ENCODE peak calls at places on chromosomes 11 and 22, in six cellular contexts. W, O, R, K, D and Y are unnamed samples.

GRCh38 chr11:109971184-109971523 is 122.0 kb upstream of the ZC3H12C start:
- DNase-seq in W (no peak), O (peak), R (no peak), K (no peak), D (no peak), Y (no peak)

GRCh38 chr11:88689548-88690240 is 352.2 kb upstream of the CTSC start:
- DNase-seq in W (no peak), O (no peak), R (no peak), K (no peak), D (no peak), Y (no peak)

GRCh38 chr22:47622541-47622940 is 860.1 kb downstream of the TBC1D22A start:
- DNase-seq in W (no peak), O (no peak), R (no peak), K (no peak), D (no peak), Y (no peak)

GRCh38 chr11:36271794-36272409 is 17.3 kb downstream of the COMMD9 start:
- DNase-seq in W (no peak), O (peak), R (no peak), K (no peak), D (no peak), Y (no peak)

GRCh38 chr11:65927904-65928397 is 8.7 kb downstream of the DRAP1 start:
- DNase-seq in W (no peak), O (peak), R (no peak), K (no peak), D (peak), Y (no peak)

GRCh38 chr11:70281114-70281729 is 10.7 kb downstream of the PPFIA1 start:
- DNase-seq in W (peak), O (no peak), R (no peak), K (no peak), D (no peak), Y (no peak)

GRCh38 chr11:132746305-132746704 is 786.0 kb downstream of the OPCML start:
- DNase-seq in W (no peak), O (no peak), R (no peak), K (no peak), D (no peak), Y (no peak)

GRCh38 chr11:18171377-18172000 is 1.1 kb upstream of the MRGPRX4 start:
- DNase-seq in W (no peak), O (peak), R (no peak), K (no peak), D (peak), Y (no peak)

GRCh38 chr22:39731481-39731880 is 160.9 kb downstream of the CACNA1I start:
- DNase-seq in W (no peak), O (no peak), R (no peak), K (no peak), D (no peak), Y (no peak)

GRCh38 chr11:61972796-61973602 is 5.6 kb upstream of the FTH1 start:
- DNase-seq in W (no peak), O (peak), R (no peak), K (no peak), D (peak), Y (no peak)

GRCh38 chr11:134385774-134386565 is 26.1 kb downstream of the B3GAT1 start:
- DNase-seq in W (no peak), O (no peak), R (no peak), K (no peak), D (no peak), Y (peak)

GRCh38 chr11:116990061-116990473 is 108.2 kb downstream of the SIK3 start:
- DNase-seq in W (no peak), O (peak), R (peak), K (no peak), D (no peak), Y (no peak)

GRCh38 chr11:73566422-73566821 is 31.5 kb downstream of the FAM168A start:
- DNase-seq in W (no peak), O (no peak), R (no peak), K (no peak), D (no peak), Y (no peak)

GRCh38 chr22:42277988-42278776 is 7.7 kb upstream of the TCF20 start:
- DNase-seq in W (no peak), O (no peak), R (no peak), K (no peak), D (no peak), Y (no peak)

GRCh38 chr11:13343931-13344717 is 66.5 kb downstream of the BMAL1 start:
- DNase-seq in W (peak), O (peak), R (peak), K (peak), D (peak), Y (no peak)

GRCh38 chr11:114284914-114285313 is 11.3 kb upstream of the NNMT start:
- DNase-seq in W (no peak), O (no peak), R (no peak), K (no peak), D (no peak), Y (no peak)

GRCh38 chr22:37753746-37754145 is 54.0 kb upstream of the GCAT start:
- DNase-seq in W (no peak), O (no peak), R (no peak), K (no peak), D (no peak), Y (no peak)

GRCh38 chr11:122646549-122647340 is 8.8 kb upstream of the UBASH3B start:
- DNase-seq in W (no peak), O (peak), R (no peak), K (no peak), D (no peak), Y (no peak)

GRCh38 chr11:59429924-59430516 is 3.8 kb upstream of the OR5A2 start:
- DNase-seq in W (no peak), O (peak), R (peak), K (no peak), D (no peak), Y (no peak)

GRCh38 chr11:64444838-64445441 is 86.0 kb downstream of the RPS6KA4 start:
- DNase-seq in W (no peak), O (peak), R (no peak), K (no peak), D (no peak), Y (no peak)

GRCh38 chr11:128555606-128556005 is 31.8 kb downstream of the ETS1 start:
- DNase-seq in W (no peak), O (peak), R (no peak), K (no peak), D (no peak), Y (no peak)

GRCh38 chr11:129881570-129882170 is 13.7 kb downstream of the NFRKB start:
- DNase-seq in W (no peak), O (peak), R (no peak), K (no peak), D (peak), Y (no peak)

GRCh38 chr11:57251491-57252104 is 14.5 kb upstream of the APLNR start:
- DNase-seq in W (no peak), O (no peak), R (no peak), K (no peak), D (peak), Y (no peak)

GRCh38 chr22:34105461-34106062 is 185.3 kb upstream of the LARGE1 start:
- DNase-seq in W (peak), O (no peak), R (no peak), K (peak), D (peak), Y (no peak)

GRCh38 chr11:78768947-78769346 is 194.3 kb upstream of the NARS2 start:
- DNase-seq in W (no peak), O (no peak), R (no peak), K (no peak), D (no peak), Y (no peak)

GRCh38 chr11:72758690-72759389 is 6.6 kb upstream of the ARAP1 start:
- DNase-seq in W (peak), O (peak), R (peak), K (no peak), D (no peak), Y (no peak)

GRCh38 chr11:47991266-47991830 is 11.0 kb downstream of the PTPRJ start:
- DNase-seq in W (no peak), O (peak), R (no peak), K (no peak), D (no peak), Y (no peak)

GRCh38 chr11:88810420-88811097 is 255.2 kb downstream of the GRM5 start:
- DNase-seq in W (no peak), O (no peak), R (no peak), K (no peak), D (no peak), Y (no peak)

GRCh38 chr11:4467811-4468606 is 14.4 kb upstream of the OR52K1 start:
- DNase-seq in W (no peak), O (no peak), R (no peak), K (no peak), D (no peak), Y (no peak)

GRCh38 chr22:34847072-34847471 is 218.9 kb upstream of the ISX start:
- DNase-seq in W (no peak), O (no peak), R (no peak), K (no peak), D (no peak), Y (no peak)

GRCh38 chr22:36113121-36113520 is 47.4 kb downstream of the APOL3 start:
- DNase-seq in W (no peak), O (no peak), R (no peak), K (no peak), D (no peak), Y (no peak)

GRCh38 chr11:33819278-33819677 is 45.0 kb upstream of the FBXO3 start:
- DNase-seq in W (no peak), O (no peak), R (no peak), K (no peak), D (no peak), Y (no peak)

GRCh38 chr11:23948831-23949230 is 548.0 kb upstream of the LUZP2 start:
- DNase-seq in W (no peak), O (peak), R (no peak), K (no peak), D (no peak), Y (no peak)

GRCh38 chr11:69245491-69246345 is 48.2 kb upstream of the MYEOV start:
- DNase-seq in W (no peak), O (no peak), R (no peak), K (no peak), D (no peak), Y (no peak)

GRCh38 chr11:134701564-134702165 is 289.6 kb upstream of the B3GAT1 start:
- DNase-seq in W (no peak), O (no peak), R (no peak), K (no peak), D (no peak), Y (no peak)

GRCh38 chr11:121350314-121351046 is 57.9 kb downstream of the SC5D start:
- DNase-seq in W (no peak), O (no peak), R (no peak), K (no peak), D (no peak), Y (no peak)

GRCh38 chr11:121347805-121348204 is 55.2 kb downstream of the SC5D start:
- DNase-seq in W (peak), O (no peak), R (no peak), K (no peak), D (no peak), Y (no peak)

GRCh38 chr11:121348220-121348875 is 55.8 kb downstream of the SC5D start:
- DNase-seq in W (no peak), O (no peak), R (no peak), K (no peak), D (no peak), Y (no peak)

GRCh38 chr11:121351089-121351488 is 58.5 kb downstream of the SC5D start:
- DNase-seq in W (no peak), O (no peak), R (no peak), K (no peak), D (no peak), Y (no peak)

GRCh38 chr11:121349790-121350189 is 57.2 kb downstream of the SC5D start:
- DNase-seq in W (no peak), O (no peak), R (no peak), K (no peak), D (no peak), Y (no peak)
- H3K27ac ChIP-seq in W (no peak), O (no peak), R (no peak), K (no peak), D (no peak), Y (no peak)

GRCh38 chr11:67439321-67440228 is 2.1 kb upstream of the PTPRCAP start:
- DNase-seq in W (no peak), O (peak), R (no peak), K (no peak), D (no peak), Y (no peak)
- H3K27ac ChIP-seq in W (peak), O (peak), R (peak), K (peak), D (no peak), Y (no peak)

GRCh38 chr22:23112472-23113012 is 29.2 kb downstream of the RSPH14 start:
- DNase-seq in W (no peak), O (no peak), R (no peak), K (no peak), D (no peak), Y (no peak)
- H3K27ac ChIP-seq in W (no peak), O (no peak), R (no peak), K (no peak), D (no peak), Y (peak)

GRCh38 chr11:118621898-118622375 is 14.5 kb downstream of the PHLDB1 start:
- DNase-seq in W (no peak), O (peak), R (no peak), K (no peak), D (no peak), Y (no peak)
- H3K27ac ChIP-seq in W (peak), O (peak), R (peak), K (peak), D (no peak), Y (peak)

DNA sequence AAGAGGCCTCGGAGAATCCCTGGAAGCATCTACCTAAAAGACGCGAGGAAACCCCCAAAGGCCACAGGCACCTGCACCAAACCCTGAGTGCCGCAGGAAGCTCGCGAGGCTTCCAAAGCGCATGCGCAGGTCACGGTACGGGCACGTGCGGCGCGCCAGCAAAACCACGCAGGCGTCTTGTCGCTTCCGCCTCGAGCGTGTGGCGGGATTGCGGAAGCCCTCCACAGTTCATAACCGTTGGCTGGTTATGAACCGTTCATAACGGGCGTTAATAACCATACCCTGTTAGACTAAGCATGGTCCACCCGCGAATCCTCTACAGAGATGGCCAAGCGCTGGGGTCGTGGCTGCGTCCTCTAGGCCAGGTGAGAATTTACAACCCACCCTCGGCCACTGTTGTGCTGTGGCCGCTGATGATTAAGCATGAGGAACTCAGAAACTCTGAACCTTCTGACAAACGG is 46.4 kb downstream of the MORC2 start:
- DNase-seq in W (peak), O (no peak), R (no peak), K (no peak), D (peak), Y (peak)
- H3K27ac ChIP-seq in W (no peak), O (no peak), R (no peak), K (peak), D (no peak), Y (no peak)

GRCh38 chr11:119523801-119524200 is 100.8 kb upstream of the THY1 start:
- DNase-seq in W (no peak), O (no peak), R (no peak), K (no peak), D (no peak), Y (no peak)
- H3K27ac ChIP-seq in W (no peak), O (no peak), R (no peak), K (no peak), D (no peak), Y (no peak)

DNA sequence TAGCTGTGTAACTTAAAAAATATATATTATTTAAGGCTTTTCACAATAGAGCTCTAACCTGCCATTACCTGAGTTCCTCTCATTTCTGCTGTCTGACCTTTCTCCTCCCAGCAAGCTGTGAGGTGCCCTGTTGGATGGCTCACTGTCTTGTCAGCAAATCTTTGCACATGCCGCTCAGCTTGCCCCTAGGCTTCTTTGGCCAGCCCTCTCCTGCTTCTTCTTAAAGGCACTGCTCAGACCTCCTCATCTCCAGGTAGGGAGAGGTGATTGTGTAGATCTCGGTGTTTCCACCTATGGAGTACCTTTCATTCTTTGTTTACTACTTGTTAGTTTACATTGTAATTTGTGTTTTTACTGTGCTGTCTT is 96.5 kb downstream of the EXT2 start:
- DNase-seq in W (no peak), O (no peak), R (no peak), K (no peak), D (no peak), Y (no peak)
- H3K27ac ChIP-seq in W (no peak), O (no peak), R (no peak), K (no peak), D (no peak), Y (no peak)

GRCh38 chr11:26947904-26948639 is 45.8 kb upstream of the FIBIN start:
- DNase-seq in W (no peak), O (peak), R (no peak), K (no peak), D (no peak), Y (no peak)
- H3K27ac ChIP-seq in W (peak), O (peak), R (peak), K (no peak), D (no peak), Y (no peak)

DNA sequence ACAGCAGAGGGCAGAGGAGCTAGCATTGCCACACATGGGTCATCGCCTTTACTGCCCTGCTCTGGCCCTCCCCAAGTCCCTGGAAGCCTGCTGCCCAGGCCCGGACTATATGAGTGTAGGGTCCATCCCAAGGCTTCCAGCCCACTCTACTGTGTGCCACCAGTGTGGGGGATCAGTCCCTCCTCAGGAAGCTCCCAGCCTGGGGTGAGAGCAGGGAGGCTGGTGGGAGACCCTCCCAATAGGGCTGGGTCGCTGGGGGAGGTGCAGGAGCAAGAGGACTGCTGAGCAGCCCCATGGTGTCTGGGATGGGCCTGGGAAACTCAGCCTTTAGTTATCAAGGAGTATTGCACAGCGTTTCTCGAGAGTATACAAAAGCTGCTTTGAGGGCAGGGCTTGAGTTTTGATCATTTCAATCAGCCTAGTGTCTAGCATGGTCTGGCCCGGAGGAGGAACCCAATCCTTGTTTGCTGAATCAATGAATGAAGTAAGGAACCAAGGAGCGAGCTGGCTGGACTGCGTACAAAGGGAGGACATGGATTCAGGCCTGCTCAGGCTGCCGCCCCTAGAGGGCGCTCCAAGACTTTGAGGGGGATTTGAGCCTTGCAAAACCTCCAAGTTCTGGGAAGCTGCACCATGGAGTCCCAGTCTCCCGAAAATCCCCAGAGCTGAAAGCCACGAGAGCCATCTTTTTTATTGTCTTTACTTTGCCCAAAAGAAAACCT is 89.0 kb upstream of the PARVA start:
- DNase-seq in W (peak), O (peak), R (peak), K (peak), D (peak), Y (peak)
- H3K27ac ChIP-seq in W (peak), O (peak), R (peak), K (peak), D (no peak), Y (no peak)

GRCh38 chr11:96254854-96255253 is 88.1 kb downstream of the MAML2 start:
- DNase-seq in W (no peak), O (no peak), R (no peak), K (no peak), D (no peak), Y (no peak)
- H3K27ac ChIP-seq in W (no peak), O (no peak), R (no peak), K (no peak), D (peak), Y (no peak)